ENCODE peak calls at places on chromosomes 5 and 9, in four cellular contexts. One of them, this sample, is unnamed.

GRCh38 chr5:168368854-168369253 is 77.4 kb downstream of the WWC1 start:
- DNase-seq in stimulated activated CD4-positive, alpha-beta T cell treated with anti-CD3 and anti-CD28 coated beads, Interleukin-2, amount 100 ng/mL, for 48 hours: no peak
- DNase-seq in stomach: no peak
- DNase-seq in Caki2: no peak
- DNase-seq in this sample: no peak

GRCh38 chr9:93660647-93661046 is 84.3 kb downstream of the PHF2 start:
- DNase-seq in stomach: no peak
- DNase-seq in Caki2: no peak
- DNase-seq in stimulated activated CD4-positive, alpha-beta T cell treated with anti-CD3 and anti-CD28 coated beads, Interleukin-2, amount 100 ng/mL, for 48 hours: no peak
- DNase-seq in this sample: no peak

GRCh38 chr9:12702160-12702758 is 9.1 kb downstream of the TYRP1 start:
- DNase-seq in Caki2: peak; percentile 41
- DNase-seq in stimulated activated CD4-positive, alpha-beta T cell treated with anti-CD3 and anti-CD28 coated beads, Interleukin-2, amount 100 ng/mL, for 48 hours: no peak
- DNase-seq in stomach: no peak
- DNase-seq in this sample: no peak

GRCh38 chr5:109413463-109413862 is 3.7 kb upstream of the PJA2 start:
- DNase-seq in stomach: peak; percentile 41
- DNase-seq in stimulated activated CD4-positive, alpha-beta T cell treated with anti-CD3 and anti-CD28 coated beads, Interleukin-2, amount 100 ng/mL, for 48 hours: no peak
- DNase-seq in Caki2: peak; percentile 42
- DNase-seq in this sample: no peak

GRCh38 chr9:98342819-98343208 is 87.4 kb upstream of the TBC1D2 start:
- DNase-seq in stomach: no peak
- DNase-seq in Caki2: no peak
- DNase-seq in stimulated activated CD4-positive, alpha-beta T cell treated with anti-CD3 and anti-CD28 coated beads, Interleukin-2, amount 100 ng/mL, for 48 hours: no peak
- DNase-seq in this sample: no peak

GRCh38 chr5:122129332-122129731 is at the start of gene ZNF474:
- DNase-seq in Caki2: peak; percentile 77
- DNase-seq in stomach: no peak
- DNase-seq in stimulated activated CD4-positive, alpha-beta T cell treated with anti-CD3 and anti-CD28 coated beads, Interleukin-2, amount 100 ng/mL, for 48 hours: no peak
- DNase-seq in this sample: no peak

GRCh38 chr5:168706655-168707069 is 127.5 kb upstream of the PANK3 start:
- DNase-seq in Caki2: peak; percentile 32
- DNase-seq in stimulated activated CD4-positive, alpha-beta T cell treated with anti-CD3 and anti-CD28 coated beads, Interleukin-2, amount 100 ng/mL, for 48 hours: peak; percentile 9
- DNase-seq in stomach: no peak
- DNase-seq in this sample: no peak

GRCh38 chr5:395156-395920 is 47.6 kb upstream of the EXOC3 start:
- DNase-seq in stimulated activated CD4-positive, alpha-beta T cell treated with anti-CD3 and anti-CD28 coated beads, Interleukin-2, amount 100 ng/mL, for 48 hours: no peak
- DNase-seq in Caki2: no peak
- DNase-seq in stomach: peak; percentile 23
- DNase-seq in this sample: no peak

GRCh38 chr9:69671291-69671903 is 774 bp downstream of the APBA1 start:
- DNase-seq in stimulated activated CD4-positive, alpha-beta T cell treated with anti-CD3 and anti-CD28 coated beads, Interleukin-2, amount 100 ng/mL, for 48 hours: no peak
- DNase-seq in Caki2: no peak
- DNase-seq in stomach: no peak
- DNase-seq in this sample: no peak

GRCh38 chr9:81086421-81086820 is 602.9 kb downstream of the TLE1 start:
- DNase-seq in Caki2: no peak
- DNase-seq in stimulated activated CD4-positive, alpha-beta T cell treated with anti-CD3 and anti-CD28 coated beads, Interleukin-2, amount 100 ng/mL, for 48 hours: no peak
- DNase-seq in stomach: no peak
- DNase-seq in this sample: no peak